ENCODE peak calls at places on chromosomes 13 and 19, in nine cellular contexts. Y is hepatocyte, B is pancreas, M is cardiac muscle cell, W is IMR-90, X is BE2C, L is right lobe of liver, Z is body of pancreas, S is HCT116. V is an unnamed sample. For H3K4me1, the result is how much of the 10 kb centered on the place peaks cover.

GRCh38 chr19:43798546-43799409 is 3.5 kb downstream of the LYPD5 start:
- DNase-seq in Y (peak), B (peak), M (peak), W (no peak), X (no peak), L (no peak), Z (peak), S (peak), V (peak)

GRCh38 chr19:46611791-46612190 is 10.7 kb downstream of the CALM3 start:
- DNase-seq in Y (no peak), B (no peak), M (no peak), W (no peak), X (no peak), L (peak), Z (no peak), S (no peak), V (peak)

GRCh38 chr13:33112745-33113144 is 96.5 kb downstream of the KL start:
- DNase-seq in Y (no peak), B (no peak), M (no peak), W (peak), X (no peak), L (no peak), Z (no peak), S (no peak), V (no peak)

GRCh38 chr19:35292421-35292820 is 460 bp downstream of the MAG start:
- DNase-seq in Y (no peak), B (no peak), M (no peak), W (no peak), X (no peak), L (no peak), Z (no peak), S (no peak), V (no peak)

GRCh38 chr13:113898391-113898790 is 34.5 kb upstream of the GAS6 start:
- DNase-seq in Y (no peak), B (no peak), M (no peak), W (no peak), X (no peak), L (no peak), Z (no peak), S (no peak), V (no peak)

GRCh38 chr19:39126593-39127187 is 1.1 kb downstream of the PAK4 start:
- DNase-seq in Y (peak), B (peak), M (peak), W (no peak), X (no peak), L (peak), Z (peak), S (no peak), V (peak)

GRCh38 chr13:20043207-20043925 is 84.8 kb downstream of the ZMYM2 start:
- DNase-seq in Y (no peak), B (no peak), M (no peak), W (no peak), X (no peak), L (no peak), Z (no peak), S (no peak), V (peak)

GRCh38 chr13:25966086-25966485 is 85.7 kb downstream of the SHISA2 start:
- DNase-seq in Y (peak), B (no peak), M (peak), W (no peak), X (peak), L (no peak), Z (no peak), S (no peak), V (no peak)

GRCh38 chr19:10642473-10642872 is 11.7 kb upstream of the ILF3 start:
- DNase-seq in Y (no peak), B (no peak), M (no peak), W (no peak), X (no peak), L (no peak), Z (no peak), S (no peak), V (no peak)
- H3K4me1 ChIP-seq in Y (under half), B (under half), M (under half), W (under half), X (under half), L (under half), Z (under half), S (under half), V (under half)

DNA sequence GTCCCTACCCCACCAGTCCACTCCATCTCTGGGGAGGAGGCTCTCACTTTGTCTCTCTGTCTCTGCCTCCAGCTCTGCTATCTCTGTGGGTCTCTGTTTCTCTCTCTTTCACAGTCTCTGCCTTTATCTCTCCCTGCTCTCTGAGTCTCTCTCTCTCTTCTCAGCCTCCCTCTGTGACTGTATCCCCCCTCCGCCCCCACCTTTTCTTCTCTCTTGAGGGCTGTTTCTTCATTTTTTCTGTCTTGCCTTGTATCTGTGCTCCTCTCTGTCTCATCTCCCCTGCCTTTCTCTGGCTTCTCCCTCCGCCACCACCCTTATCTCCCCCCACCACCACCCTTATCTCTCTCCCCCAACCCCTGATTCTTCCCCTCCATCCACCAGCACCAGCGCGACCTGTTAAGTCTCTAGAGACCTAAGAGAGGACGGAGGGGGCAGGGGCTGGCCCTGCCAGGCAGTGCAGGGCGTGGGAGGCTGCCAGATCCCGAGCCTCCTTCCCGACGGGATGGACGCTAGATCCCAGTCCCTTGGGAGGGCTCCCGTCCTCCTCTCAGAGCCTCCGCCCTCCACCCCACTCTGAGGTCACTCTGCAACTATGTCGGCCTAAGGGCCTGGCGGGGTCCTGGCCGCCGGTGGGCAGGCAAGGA is 1.0 kb downstream of the AXL start:
- DNase-seq in Y (peak), B (no peak), M (peak), W (peak), X (peak), L (no peak), Z (peak), S (no peak), V (no peak)
- H3K4me3 ChIP-seq in Y (peak), B (no peak), M (peak), W (peak), X (no peak), L (peak), Z (no peak), S (peak), V (peak)

GRCh38 chr19:18292810-18293641 is 11.6 kb upstream of the JUND start:
- DNase-seq in Y (peak), B (peak), M (peak), W (peak), X (peak), L (peak), Z (peak), S (peak), V (peak)
- H3K4me1 ChIP-seq in Y (under half), B (under half), M (under half), W (under half), X (under half), L (under half), Z (under half), S (under half), V (under half)

DNA sequence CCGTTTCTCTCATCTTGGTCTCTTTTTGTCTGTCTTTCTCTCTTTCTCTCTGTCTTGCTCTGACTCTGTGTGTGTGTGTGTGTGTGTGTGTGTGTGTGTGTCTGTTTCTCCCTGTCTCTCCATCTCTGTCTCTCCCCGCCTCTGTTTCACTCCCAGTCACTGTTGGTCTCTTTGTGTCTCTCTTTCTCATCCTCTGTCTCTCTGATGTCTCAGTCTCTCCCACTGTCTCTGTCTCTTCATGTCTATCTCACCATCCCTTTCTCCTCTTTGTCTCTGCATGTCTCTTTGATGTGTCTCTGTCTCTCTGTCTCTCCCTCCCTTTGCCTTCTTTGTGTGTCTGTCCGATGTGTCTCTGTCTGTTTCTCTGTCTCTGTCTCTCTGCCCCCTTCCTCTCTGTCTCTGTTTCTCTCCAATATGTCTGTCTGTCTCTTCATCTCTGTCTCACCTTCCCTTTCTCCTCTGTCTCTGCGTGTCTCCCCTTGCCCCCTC is 2.5 kb downstream of the NFIC start:
- DNase-seq in Y (no peak), B (no peak), M (peak), W (peak), X (no peak), L (no peak), Z (no peak), S (no peak), V (no peak)
- H3K4me3 ChIP-seq in Y (no peak), B (peak), M (peak), W (peak), X (peak), L (peak), Z (peak), S (no peak), V (peak)

GRCh38 chr13:50915562-50915961 is 6.0 kb downstream of the RNASEH2B start:
- DNase-seq in Y (no peak), B (no peak), M (no peak), W (no peak), X (no peak), L (no peak), Z (no peak), S (no peak), V (no peak)
- H3K4me1 ChIP-seq in Y (under half), B (under half), M (under half), W (under half), X (under half), L (under half), Z (under half), S (under half), V (half or more)

DNA sequence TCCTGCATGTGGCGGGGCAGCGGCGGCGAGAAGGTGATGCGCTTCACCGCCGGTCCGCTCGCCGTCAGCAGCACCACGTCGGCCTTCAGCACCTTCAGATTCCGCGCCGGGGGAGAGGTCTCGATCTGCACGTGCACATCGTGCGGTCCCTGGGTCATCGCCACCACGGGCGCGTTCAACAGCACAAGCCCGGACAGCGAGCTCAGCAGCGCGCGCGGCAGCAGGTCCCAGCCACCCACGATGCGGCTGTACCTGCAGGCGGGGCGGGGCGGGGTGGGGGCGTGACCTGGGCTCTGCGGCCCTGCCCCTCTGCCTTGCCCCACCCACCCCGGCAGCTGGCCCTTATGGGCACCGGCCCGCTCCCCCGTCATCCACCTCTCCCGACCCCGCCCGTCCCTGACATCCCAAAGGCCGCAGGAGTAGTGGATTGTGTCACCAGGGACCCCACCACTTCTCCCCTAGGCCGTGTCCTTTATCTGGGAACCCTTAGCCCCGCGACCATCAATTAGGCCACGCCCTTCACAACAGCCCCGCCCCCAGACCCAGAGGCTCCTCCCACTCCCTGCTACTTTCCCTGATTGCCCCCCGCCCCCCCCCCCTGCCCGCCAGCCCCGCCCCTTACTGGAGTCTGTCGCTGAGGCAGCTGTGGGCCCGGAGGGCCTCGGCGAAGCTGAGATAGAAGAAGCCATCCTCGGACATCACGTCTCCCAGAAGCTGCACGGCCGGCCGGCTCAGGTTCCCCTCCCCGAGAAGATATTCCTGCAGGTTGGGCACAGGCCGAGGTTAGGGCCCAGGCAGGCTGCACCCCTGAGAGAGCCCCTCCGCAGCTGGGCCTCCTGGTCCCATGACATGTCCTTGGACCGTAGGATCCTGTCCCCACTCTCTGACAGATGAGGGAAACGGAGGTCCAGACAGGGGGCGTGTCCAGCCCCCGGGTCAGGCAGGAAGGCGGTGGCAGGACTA is 6.1 kb downstream of the IL4I1 start:
- DNase-seq in Y (peak), B (peak), M (no peak), W (no peak), X (peak), L (no peak), Z (no peak), S (no peak), V (peak)
- H3K4me3 ChIP-seq in Y (no peak), B (no peak), M (peak), W (peak), X (peak), L (no peak), Z (no peak), S (peak), V (peak)

GRCh38 chr13:110330491-110331001 is 23.5 kb downstream of the COL4A2 start:
- DNase-seq in Y (no peak), B (no peak), M (peak), W (peak), X (no peak), L (no peak), Z (no peak), S (no peak), V (no peak)

GRCh38 chr13:110329798-110330461 is 22.8 kb downstream of the COL4A2 start:
- DNase-seq in Y (no peak), B (no peak), M (peak), W (peak), X (no peak), L (no peak), Z (no peak), S (no peak), V (no peak)

GRCh38 chr13:110327036-110327790 is 20.1 kb downstream of the COL4A2 start:
- DNase-seq in Y (no peak), B (no peak), M (no peak), W (no peak), X (no peak), L (no peak), Z (peak), S (no peak), V (no peak)

GRCh38 chr13:110328509-110328908 is 21.4 kb downstream of the COL4A2 start:
- DNase-seq in Y (no peak), B (no peak), M (no peak), W (no peak), X (no peak), L (no peak), Z (no peak), S (no peak), V (no peak)

DNA sequence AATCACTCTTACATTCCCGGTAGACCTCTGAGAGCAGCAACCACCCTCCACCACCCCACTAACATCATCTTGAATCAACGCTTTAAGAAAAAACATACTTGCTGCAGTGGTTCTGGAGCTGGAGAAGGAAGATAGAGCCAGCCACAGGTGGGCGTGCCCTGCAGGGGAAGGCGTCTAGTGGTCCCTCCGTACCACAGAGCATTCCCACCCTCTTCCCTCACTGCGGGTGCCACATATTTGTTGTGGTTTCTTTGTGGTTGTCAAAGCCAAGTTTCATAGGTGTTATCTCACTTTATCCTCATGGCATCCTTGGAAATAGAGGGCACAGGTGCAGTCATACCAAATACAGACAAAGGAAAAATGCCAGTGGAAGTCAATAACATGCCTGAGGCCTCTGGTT is 22.2 kb downstream of the COL4A2 start:
- DNase-seq in Y (no peak), B (no peak), M (no peak), W (no peak), X (no peak), L (no peak), Z (no peak), S (no peak), V (no peak)
- H3K4me1 ChIP-seq in Y (under half), B (under half), M (under half), W (half or more), X (under half), L (under half), Z (under half), S (under half), V (under half)

DNA sequence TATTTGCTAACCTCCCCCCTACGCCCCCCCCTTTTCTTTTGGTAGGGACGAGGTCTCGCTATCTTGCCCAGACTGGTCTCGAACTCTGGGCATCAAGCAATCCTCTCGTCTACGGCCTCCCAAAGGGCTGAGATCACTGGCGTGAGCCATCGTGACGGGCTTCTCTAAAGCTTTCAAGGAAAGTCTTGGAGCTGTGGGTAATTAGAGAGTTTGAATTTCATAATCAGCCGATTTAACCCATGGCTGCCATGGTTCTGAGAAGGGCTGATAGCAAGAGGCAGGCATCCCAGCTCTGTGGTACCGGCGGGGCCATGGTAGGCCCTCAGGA is 679 bp upstream of the ABHD8 start:
- DNase-seq in Y (no peak), B (no peak), M (no peak), W (no peak), X (no peak), L (no peak), Z (no peak), S (no peak), V (peak)
- H3K4me3 ChIP-seq in Y (no peak), B (no peak), M (no peak), W (no peak), X (no peak), L (no peak), Z (no peak), S (peak), V (peak)

DNA sequence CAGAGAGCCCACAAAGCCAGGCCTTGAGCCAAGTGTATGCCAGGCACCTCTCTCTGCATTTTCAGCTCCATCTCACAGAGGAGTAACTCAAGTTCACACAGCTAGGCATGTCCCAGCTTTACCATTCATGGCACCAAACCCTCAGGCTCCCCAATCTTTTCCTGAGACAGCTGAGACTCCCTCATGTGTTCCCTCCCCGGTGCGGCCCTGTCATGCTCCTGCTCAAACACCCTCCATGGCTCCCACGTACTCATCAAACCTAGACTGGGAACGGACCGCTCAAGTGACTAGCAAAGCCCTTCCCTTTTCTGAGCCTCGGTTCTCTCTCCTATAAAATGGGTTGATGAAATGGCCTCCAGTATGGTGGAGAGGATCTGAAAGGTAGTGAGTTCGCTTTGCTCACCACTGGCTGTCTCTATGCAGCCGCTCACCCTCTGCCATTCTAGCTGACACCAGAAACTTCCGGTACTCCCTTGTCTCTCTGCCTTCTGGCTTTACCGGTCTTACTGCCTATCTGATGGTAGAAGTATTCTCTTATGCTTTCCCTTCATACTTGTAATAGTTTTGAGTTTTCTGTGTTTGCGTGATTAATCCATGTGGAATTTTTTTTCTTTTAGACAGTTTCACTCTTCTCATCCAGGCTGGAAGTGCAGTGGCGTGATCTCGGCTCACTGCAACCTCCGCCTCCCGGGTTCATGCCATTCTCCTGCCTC is 7.8 kb upstream of the SLC44A2 start:
- DNase-seq in Y (peak), B (no peak), M (peak), W (peak), X (no peak), L (no peak), Z (no peak), S (no peak), V (no peak)
- H3K4me1 ChIP-seq in Y (under half), B (under half), M (under half), W (under half), X (under half), L (under half), Z (under half), S (under half), V (half or more)

DNA sequence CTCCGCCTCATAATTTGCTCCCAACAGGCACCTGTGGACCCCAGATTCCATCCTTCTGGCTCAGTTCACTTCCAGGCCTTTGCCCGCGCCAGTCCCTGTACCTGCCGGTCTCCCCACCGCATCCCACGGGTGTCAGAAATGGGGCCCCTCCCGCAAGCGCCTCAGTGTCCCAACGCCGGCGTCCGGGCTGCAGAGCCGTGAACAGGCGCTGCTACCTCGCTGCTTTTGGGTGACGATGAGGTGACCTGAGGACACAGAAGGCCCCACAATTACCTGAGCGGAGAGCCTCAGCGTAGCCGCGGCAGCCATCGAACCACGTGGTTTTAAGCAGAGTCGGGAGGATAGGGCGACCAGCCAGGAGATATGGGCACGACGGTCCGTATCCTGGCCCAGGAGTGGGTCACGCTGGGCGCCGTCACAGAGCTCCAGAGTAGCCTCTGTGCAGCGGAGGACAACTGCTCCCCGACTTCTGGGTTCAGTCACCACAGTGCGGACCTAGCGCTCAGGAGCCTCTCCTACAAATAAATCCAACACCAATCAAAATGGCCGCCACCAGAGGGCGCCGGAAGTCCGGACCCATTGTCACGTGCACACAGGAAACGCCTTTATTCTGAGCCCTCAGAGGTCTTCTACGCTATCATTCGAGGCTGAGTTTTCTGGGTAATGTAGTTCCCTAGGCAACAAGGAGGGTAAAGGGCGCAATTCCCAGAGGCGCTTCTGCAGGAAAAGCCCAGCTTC is at the start of gene ZNF814:
- DNase-seq in Y (peak), B (peak), M (peak), W (peak), X (peak), L (peak), Z (peak), S (no peak), V (peak)
- H3K4me3 ChIP-seq in Y (peak), B (peak), M (peak), W (peak), X (peak), L (peak), Z (peak), S (no peak), V (peak)